ENCODE peak calls at places on chromosomes 1 and 21, in seven cellular contexts. I, O, G, V, W, X and Y are unnamed samples. For H3K9me3, the result is how much of the 10 kb centered on the place peaks cover.

GRCh38 chr21:42411197-42411869 is 7.6 kb downstream of the UBASH3A start:
- DNase-seq in I (no peak), O (no peak), G (peak), V (no peak), W (no peak), X (no peak), Y (peak)

GRCh38 chr1:28056129-28056925 is 32.1 kb downstream of the EYA3 start:
- DNase-seq in I (no peak), O (no peak), G (no peak), V (no peak), W (no peak), X (no peak), Y (peak)

GRCh38 chr1:13829152-13829769 is 129.3 kb downstream of the PRDM2 start:
- DNase-seq in I (no peak), O (no peak), G (no peak), V (no peak), W (no peak), X (no peak), Y (no peak)

GRCh38 chr1:31348449-31348848 is 24.4 kb downstream of the FABP3 start:
- DNase-seq in I (no peak), O (no peak), G (no peak), V (no peak), W (no peak), X (no peak), Y (no peak)

GRCh38 chr1:23660671-23661070 is 30.9 kb upstream of the RPL11 start:
- DNase-seq in I (no peak), O (no peak), G (no peak), V (no peak), W (no peak), X (no peak), Y (no peak)

GRCh38 chr1:143698016-143698415 is 273.8 kb downstream of the FAM72C start:
- DNase-seq in I (peak), O (no peak), G (peak), V (peak), W (peak), X (peak), Y (no peak)

GRCh38 chr1:32361308-32361673 is 994 bp downstream of the FAM229A start:
- DNase-seq in I (no peak), O (no peak), G (no peak), V (no peak), W (no peak), X (no peak), Y (no peak)

GRCh38 chr1:38568061-38568857 is 291.3 kb downstream of the RRAGC start:
- DNase-seq in I (no peak), O (no peak), G (peak), V (no peak), W (no peak), X (no peak), Y (no peak)

GRCh38 chr1:109985251-109986053 is 887 bp downstream of the AHCYL1 start:
- DNase-seq in I (no peak), O (no peak), G (no peak), V (no peak), W (no peak), X (no peak), Y (no peak)

GRCh38 chr1:197808843-197809242 is 33.6 kb upstream of the DENND1B start:
- DNase-seq in I (no peak), O (no peak), G (no peak), V (no peak), W (no peak), X (no peak), Y (no peak)

GRCh38 chr1:192263436-192263835 is 53.4 kb upstream of the RGS21 start:
- DNase-seq in I (no peak), O (peak), G (no peak), V (no peak), W (no peak), X (no peak), Y (no peak)

GRCh38 chr1:224058303-224058702 is 55.6 kb upstream of the FBXO28 start:
- DNase-seq in I (no peak), O (peak), G (no peak), V (no peak), W (no peak), X (no peak), Y (no peak)

GRCh38 chr1:153563339-153563952 is 2.2 kb downstream of the S100A2 start:
- DNase-seq in I (no peak), O (no peak), G (no peak), V (peak), W (no peak), X (no peak), Y (no peak)

GRCh38 chr1:23436520-23437354 is 12.2 kb upstream of the TCEA3 start:
- DNase-seq in I (no peak), O (no peak), G (peak), V (peak), W (no peak), X (no peak), Y (peak)

GRCh38 chr1:203671808-203672207 is 45.2 kb downstream of the ATP2B4 start:
- DNase-seq in I (no peak), O (no peak), G (no peak), V (no peak), W (peak), X (no peak), Y (no peak)

GRCh38 chr1:116748272-116748671 is 6.0 kb upstream of the CD2 start:
- DNase-seq in I (no peak), O (no peak), G (no peak), V (no peak), W (no peak), X (no peak), Y (no peak)

GRCh38 chr1:6727535-6727934 is 25.9 kb upstream of the DNAJC11 start:
- DNase-seq in I (peak), O (peak), G (peak), V (peak), W (peak), X (peak), Y (peak)

GRCh38 chr1:206012086-206012859 is 9.1 kb upstream of the RAB7B start:
- DNase-seq in I (no peak), O (no peak), G (peak), V (peak), W (peak), X (no peak), Y (no peak)

GRCh38 chr1:29508458-29509107 is 272.3 kb downstream of the PTPRU start:
- DNase-seq in I (no peak), O (no peak), G (no peak), V (no peak), W (no peak), X (no peak), Y (no peak)

GRCh38 chr1:244065063-244065788 is 14.1 kb downstream of the ZBTB18 start:
- DNase-seq in I (no peak), O (peak), G (peak), V (no peak), W (no peak), X (no peak), Y (no peak)

GRCh38 chr1:48851638-48852037 is 74.9 kb upstream of the BEND5 start:
- DNase-seq in I (no peak), O (no peak), G (no peak), V (no peak), W (no peak), X (no peak), Y (no peak)

GRCh38 chr1:222652676-222653075 is 34.8 kb downstream of the MIA3 start:
- DNase-seq in I (no peak), O (no peak), G (no peak), V (no peak), W (no peak), X (no peak), Y (no peak)
- H3K9me3 ChIP-seq in I (under half), O (under half), G (under half), V (under half), W (under half), X (under half), Y (under half)

GRCh38 chr1:73472810-73473209 is 725.2 kb downstream of the LRRIQ3 start:
- DNase-seq in I (no peak), O (no peak), G (peak), V (no peak), W (no peak), X (no peak), Y (no peak)
- H3K9me3 ChIP-seq in I (under half), O (under half), G (under half), V (under half), W (under half), X (under half), Y (under half)

GRCh38 chr1:179714623-179715022 is 28.5 kb upstream of the FAM163A start:
- DNase-seq in I (no peak), O (no peak), G (no peak), V (no peak), W (no peak), X (no peak), Y (no peak)

GRCh38 chr1:179714159-179714558 is 28.9 kb upstream of the FAM163A start:
- DNase-seq in I (no peak), O (no peak), G (no peak), V (no peak), W (no peak), X (no peak), Y (no peak)

DNA sequence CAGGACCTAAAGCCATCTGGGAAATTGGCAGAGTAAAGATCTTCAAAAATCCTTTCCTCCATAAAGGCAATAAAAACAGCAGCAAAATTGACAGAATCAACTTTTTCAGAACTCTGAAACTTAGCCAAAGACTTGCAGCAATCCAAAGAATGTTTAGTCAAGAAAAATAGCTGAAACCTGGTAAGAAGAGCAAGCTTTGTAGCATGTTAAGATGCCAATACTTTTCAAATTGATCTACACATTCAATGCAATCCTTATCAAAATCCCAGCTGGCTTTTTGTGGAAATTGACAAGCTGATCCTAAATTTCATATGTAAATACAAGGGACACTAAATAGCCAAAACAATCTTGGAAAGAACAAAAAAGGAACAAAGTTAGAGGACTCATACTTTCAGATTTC is 23.8 kb upstream of the FAM163A start:
- DNase-seq in I (no peak), O (no peak), G (no peak), V (no peak), W (no peak), X (no peak), Y (no peak)
- H3K9me3 ChIP-seq in I (under half), O (under half), G (under half), V (under half), W (under half), X (under half), Y (under half)

GRCh38 chr21:7951854-7952519 is 2569.4 kb upstream of the TPTE start:
- DNase-seq in I (no peak), O (no peak), G (no peak), V (no peak), W (no peak), X (no peak), Y (no peak)

GRCh38 chr21:7952648-7953047 is 2568.7 kb upstream of the TPTE start:
- DNase-seq in I (no peak), O (no peak), G (no peak), V (no peak), W (no peak), X (no peak), Y (no peak)

GRCh38 chr21:7953058-7953457 is 2568.3 kb upstream of the TPTE start:
- DNase-seq in I (no peak), O (no peak), G (no peak), V (no peak), W (no peak), X (no peak), Y (no peak)

GRCh38 chr21:7957713-7958064 is 2563.7 kb upstream of the TPTE start:
- DNase-seq in I (no peak), O (no peak), G (no peak), V (no peak), W (no peak), X (no peak), Y (no peak)
- H3K9me3 ChIP-seq in I (under half), O (under half), G (under half), V (half or more), W (under half), X (under half), Y (under half)

GRCh38 chr1:246987083-246987690 is 20.7 kb downstream of the ZNF695 start:
- DNase-seq in I (no peak), O (no peak), G (no peak), V (no peak), W (no peak), X (no peak), Y (no peak)
- H3K9me3 ChIP-seq in I (under half), O (under half), G (half or more), V (half or more), W (under half), X (half or more), Y (under half)

DNA sequence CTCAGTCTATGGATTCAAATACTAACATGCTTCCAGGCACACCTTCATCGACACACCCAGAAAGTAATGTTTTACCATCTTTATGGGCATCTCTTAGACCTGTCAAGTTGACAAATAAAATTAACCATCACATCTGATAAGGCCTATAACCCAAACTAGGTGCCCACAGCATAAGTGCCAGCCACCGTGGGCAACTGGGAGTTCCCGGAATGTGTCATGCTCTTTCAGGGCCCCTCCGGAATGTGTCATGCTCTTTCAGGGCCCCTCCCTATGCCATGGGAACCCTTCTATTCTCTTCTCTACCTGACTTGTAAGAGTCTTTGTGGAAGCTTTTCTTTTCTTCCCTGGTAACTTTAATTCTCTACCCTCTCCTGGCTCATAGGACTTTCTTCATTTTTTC is 26.6 kb downstream of the KRTAP24-1 start:
- DNase-seq in I (no peak), O (no peak), G (no peak), V (no peak), W (no peak), X (no peak), Y (no peak)
- H3K9me3 ChIP-seq in I (under half), O (under half), G (under half), V (under half), W (under half), X (under half), Y (under half)

GRCh38 chr1:159947942-159948341 is 2.5 kb upstream of the IGSF9 start:
- DNase-seq in I (no peak), O (no peak), G (no peak), V (no peak), W (no peak), X (no peak), Y (no peak)

GRCh38 chr1:159943908-159944622 is 1.3 kb downstream of the IGSF9 start:
- DNase-seq in I (no peak), O (no peak), G (peak), V (no peak), W (no peak), X (no peak), Y (no peak)

GRCh38 chr1:159944623-159945455 is 574 bp downstream of the IGSF9 start:
- DNase-seq in I (no peak), O (no peak), G (peak), V (no peak), W (no peak), X (no peak), Y (no peak)

GRCh38 chr1:159946242-159947187 is 1.1 kb upstream of the IGSF9 start:
- DNase-seq in I (no peak), O (no peak), G (peak), V (no peak), W (no peak), X (no peak), Y (no peak)

GRCh38 chr1:159945483-159946241 is at the start of gene IGSF9:
- DNase-seq in I (peak), O (peak), G (peak), V (peak), W (peak), X (peak), Y (peak)
- H3K9me3 ChIP-seq in I (under half), O (under half), G (under half), V (under half), W (under half), X (under half), Y (under half)

GRCh38 chr1:158611916-158612315 is 6.8 kb downstream of the OR10Z1 start:
- DNase-seq in I (no peak), O (no peak), G (no peak), V (no peak), W (no peak), X (no peak), Y (no peak)

GRCh38 chr1:158604968-158605367 is at the start of gene OR10Z1:
- DNase-seq in I (no peak), O (no peak), G (no peak), V (no peak), W (no peak), X (no peak), Y (no peak)

GRCh38 chr1:158607296-158607695 is 2.2 kb downstream of the OR10Z1 start:
- DNase-seq in I (no peak), O (no peak), G (peak), V (no peak), W (no peak), X (no peak), Y (no peak)
- H3K9me3 ChIP-seq in I (under half), O (under half), G (under half), V (under half), W (under half), X (under half), Y (under half)

GRCh38 chr1:177228721-177229088 is 57.9 kb downstream of the BRINP2 start:
- DNase-seq in I (no peak), O (peak), G (no peak), V (no peak), W (no peak), X (peak), Y (no peak)

GRCh38 chr1:177235350-177235749 is 64.6 kb downstream of the BRINP2 start:
- DNase-seq in I (no peak), O (no peak), G (no peak), V (no peak), W (no peak), X (no peak), Y (no peak)

GRCh38 chr1:177227978-177228720 is 57.4 kb downstream of the BRINP2 start:
- DNase-seq in I (no peak), O (no peak), G (no peak), V (no peak), W (no peak), X (no peak), Y (no peak)

GRCh38 chr1:177230228-177231016 is 59.7 kb downstream of the BRINP2 start:
- DNase-seq in I (no peak), O (no peak), G (no peak), V (no peak), W (no peak), X (no peak), Y (no peak)

DNA sequence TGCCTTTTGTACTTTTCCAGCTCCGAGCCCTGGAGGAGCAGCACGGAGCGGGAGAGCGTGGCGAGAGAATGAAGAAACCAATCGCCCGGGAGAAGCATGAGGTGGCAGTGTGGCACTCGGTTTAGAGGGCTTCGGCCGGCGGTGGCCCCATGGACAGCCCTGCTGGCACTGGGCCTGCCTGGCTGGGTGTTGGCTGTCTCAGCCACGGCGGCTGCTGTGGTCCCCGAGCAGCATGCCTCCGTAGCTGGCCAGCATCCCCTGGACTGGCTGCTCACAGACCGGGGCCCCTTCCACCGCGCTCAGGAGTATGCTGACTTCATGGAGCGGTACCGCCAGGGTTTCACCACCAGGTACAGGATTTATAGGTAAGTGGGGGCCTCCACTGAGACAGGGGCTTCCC is 59.0 kb downstream of the BRINP2 start:
- DNase-seq in I (no peak), O (no peak), G (no peak), V (no peak), W (peak), X (no peak), Y (no peak)
- H3K9me3 ChIP-seq in I (under half), O (under half), G (under half), V (under half), W (under half), X (under half), Y (under half)